ENCODE peak calls at places on chromosomes 1 and 21, in six cellular contexts. One of them, this sample, is unnamed.

GRCh38 chr1:107683198-107683657 is 281.8 kb downstream of the VAV3 start:
- DNase-seq in GM23248: peak; percentile 36
- DNase-seq in PC-3: peak; percentile 85
- DNase-seq in MM.1S: no peak
- DNase-seq in neural progenitor cell: no peak
- DNase-seq in GM23338: no peak
- DNase-seq in this sample: no peak

GRCh38 chr21:42733037-42733632 is 79.7 kb downstream of the PDE9A start:
- DNase-seq in GM23248: no peak
- DNase-seq in PC-3: no peak
- DNase-seq in MM.1S: no peak
- DNase-seq in neural progenitor cell: no peak
- DNase-seq in GM23338: peak; percentile 28
- DNase-seq in this sample: no peak

GRCh38 chr1:202750024-202750423 is 39.8 kb upstream of the SYT2 start:
- DNase-seq in GM23248: no peak
- DNase-seq in PC-3: no peak
- DNase-seq in MM.1S: no peak
- DNase-seq in neural progenitor cell: no peak
- DNase-seq in GM23338: no peak
- DNase-seq in this sample: no peak

GRCh38 chr1:205928256-205928655 is 15.0 kb downstream of the SLC26A9 start:
- DNase-seq in GM23248: no peak
- DNase-seq in PC-3: no peak
- DNase-seq in MM.1S: no peak
- DNase-seq in neural progenitor cell: no peak
- DNase-seq in GM23338: no peak
- DNase-seq in this sample: no peak

GRCh38 chr1:51249445-51249844 is 13.4 kb downstream of the RNF11 start:
- DNase-seq in GM23248: no peak
- DNase-seq in PC-3: no peak
- DNase-seq in MM.1S: no peak
- DNase-seq in neural progenitor cell: no peak
- DNase-seq in GM23338: no peak
- DNase-seq in this sample: no peak

GRCh38 chr1:41888756-41889155 is 30.0 kb downstream of the HIVEP3 start:
- DNase-seq in GM23248: no peak
- DNase-seq in PC-3: no peak
- DNase-seq in MM.1S: no peak
- DNase-seq in neural progenitor cell: no peak
- DNase-seq in GM23338: no peak
- DNase-seq in this sample: no peak

GRCh38 chr1:20726107-20726911 is 6.2 kb downstream of the SH2D5 start:
- DNase-seq in GM23248: no peak
- DNase-seq in PC-3: no peak
- DNase-seq in MM.1S: no peak
- DNase-seq in neural progenitor cell: no peak
- DNase-seq in GM23338: no peak
- DNase-seq in this sample: no peak

GRCh38 chr1:200530551-200531261 is 89.8 kb downstream of the KIF14 start:
- DNase-seq in GM23248: no peak
- DNase-seq in PC-3: no peak
- DNase-seq in MM.1S: no peak
- DNase-seq in neural progenitor cell: no peak
- DNase-seq in GM23338: no peak
- DNase-seq in this sample: no peak

GRCh38 chr1:30929135-30929889 is 20.8 kb upstream of the SDC3 start:
- DNase-seq in GM23248: peak; percentile 70
- DNase-seq in PC-3: peak; percentile 63
- DNase-seq in MM.1S: peak; percentile 31
- DNase-seq in neural progenitor cell: peak; percentile 61
- DNase-seq in GM23338: peak; percentile 83
- DNase-seq in this sample: peak; percentile 37

GRCh38 chr1:174812656-174813055 is 187.1 kb upstream of the CACYBP start:
- DNase-seq in GM23248: peak; percentile 24
- DNase-seq in PC-3: peak; percentile 6
- DNase-seq in MM.1S: no peak
- DNase-seq in neural progenitor cell: peak; percentile 81
- DNase-seq in GM23338: peak; percentile 30
- DNase-seq in this sample: no peak

GRCh38 chr1:175914115-175914514 is 170.7 kb upstream of the TNR start:
- DNase-seq in GM23248: no peak
- DNase-seq in PC-3: no peak
- DNase-seq in MM.1S: no peak
- DNase-seq in neural progenitor cell: no peak
- DNase-seq in GM23338: no peak
- DNase-seq in this sample: no peak

GRCh38 chr1:9112961-9113880 is 15.7 kb downstream of the GPR157 start:
- DNase-seq in GM23248: no peak
- DNase-seq in PC-3: peak; percentile 62
- DNase-seq in MM.1S: no peak
- DNase-seq in neural progenitor cell: no peak
- DNase-seq in GM23338: no peak
- DNase-seq in this sample: no peak

DNA sequence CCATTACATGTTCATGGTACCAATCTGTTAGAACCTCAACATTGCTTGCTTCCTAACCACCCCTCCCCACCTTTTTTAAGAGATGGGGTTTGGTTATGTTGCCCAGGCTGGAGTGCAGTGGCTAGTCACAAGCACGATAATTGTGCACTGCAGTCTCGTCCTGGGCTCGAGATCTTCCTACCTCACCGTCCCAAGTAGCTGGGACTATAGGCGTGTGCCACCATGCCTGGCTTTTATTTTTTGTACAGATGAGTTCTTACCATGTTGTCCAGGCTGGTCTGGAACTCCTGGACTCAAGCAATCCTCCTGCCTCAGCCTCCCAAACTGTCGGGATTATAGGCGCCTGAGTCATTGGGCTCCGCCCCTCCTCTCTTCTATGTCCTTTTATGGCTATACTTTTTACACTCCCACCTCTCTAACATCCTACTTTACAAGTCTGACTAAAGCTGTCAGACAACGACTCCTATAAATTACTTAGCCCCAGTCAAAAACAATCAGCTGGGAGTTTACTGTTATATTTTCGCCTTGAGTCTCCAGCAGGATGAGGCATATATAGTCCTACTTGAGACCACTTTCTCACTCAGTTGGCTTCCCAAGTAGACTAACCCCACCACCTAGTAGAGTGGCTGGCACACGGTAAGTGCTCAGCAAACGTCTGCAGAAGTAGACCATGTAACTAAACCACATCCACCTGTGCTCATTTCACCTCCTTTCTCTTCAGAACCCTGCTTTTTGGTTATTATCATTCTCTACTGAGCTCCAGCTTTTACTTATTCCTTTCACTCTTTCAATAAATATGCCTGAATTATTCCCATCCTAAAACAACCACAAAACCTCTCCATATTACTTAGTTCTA is 13.8 kb downstream of the ENSA start:
- DNase-seq in GM23248: no peak
- DNase-seq in PC-3: peak; percentile 53
- DNase-seq in MM.1S: no peak
- DNase-seq in neural progenitor cell: no peak
- DNase-seq in GM23338: no peak
- DNase-seq in this sample: no peak
- H3F3A ChIP-seq in GM23248: peaks cover 53% of the 10 kb centered on the region
- H3F3A ChIP-seq in PC-3: peaks cover 14% of the 10 kb centered on the region
- H3F3A ChIP-seq in MM.1S: peaks cover 46% of the 10 kb centered on the region
- H3F3A ChIP-seq in neural progenitor cell: peaks cover 28% of the 10 kb centered on the region
- H3F3A ChIP-seq in GM23338: peaks cover 25% of the 10 kb centered on the region
- H3F3A ChIP-seq in this sample: peaks cover 83% of the 10 kb centered on the region

GRCh38 chr1:155080250-155081228 is 1.9 kb downstream of the EFNA3 start:
- DNase-seq in GM23248: peak; percentile 47
- DNase-seq in PC-3: peak; percentile 30
- DNase-seq in MM.1S: peak; percentile 32
- DNase-seq in neural progenitor cell: peak; percentile 95
- DNase-seq in GM23338: peak; percentile 98
- DNase-seq in this sample: peak; percentile 28
- TF ChIP-seq EZH2 in GM23248: peak; percentile 68
- TF ChIP-seq EZH2 in PC-3: no peak
- TF ChIP-seq EZH2 in MM.1S: no peak
- TF ChIP-seq EZH2 in neural progenitor cell: no peak
- TF ChIP-seq EZH2 in GM23338: peak; percentile 13
- TF ChIP-seq EZH2 in this sample: peak; percentile 29

GRCh38 chr1:223665592-223666312 is at the start of gene CAPN8:
- DNase-seq in GM23248: peak; percentile 20
- DNase-seq in PC-3: peak; percentile 96
- DNase-seq in MM.1S: no peak
- DNase-seq in neural progenitor cell: no peak
- DNase-seq in GM23338: no peak
- DNase-seq in this sample: peak; percentile 88
- H3K4me2 ChIP-seq in GM23248: no peak within 1 kb of the TSS
- H3K4me2 ChIP-seq in PC-3: peak within 1 kb of the TSS; percentile 60
- H3K4me2 ChIP-seq in MM.1S: no peak within 1 kb of the TSS
- H3K4me2 ChIP-seq in neural progenitor cell: no peak within 1 kb of the TSS
- H3K4me2 ChIP-seq in GM23338: no peak within 1 kb of the TSS
- H3K4me2 ChIP-seq in this sample: peak within 1 kb of the TSS; percentile 84

GRCh38 chr1:244751271-244751895 is 84.1 kb upstream of the COX20 start:
- DNase-seq in GM23248: no peak
- DNase-seq in PC-3: peak; percentile 31
- DNase-seq in MM.1S: no peak
- DNase-seq in neural progenitor cell: no peak
- DNase-seq in GM23338: no peak
- DNase-seq in this sample: no peak

DNA sequence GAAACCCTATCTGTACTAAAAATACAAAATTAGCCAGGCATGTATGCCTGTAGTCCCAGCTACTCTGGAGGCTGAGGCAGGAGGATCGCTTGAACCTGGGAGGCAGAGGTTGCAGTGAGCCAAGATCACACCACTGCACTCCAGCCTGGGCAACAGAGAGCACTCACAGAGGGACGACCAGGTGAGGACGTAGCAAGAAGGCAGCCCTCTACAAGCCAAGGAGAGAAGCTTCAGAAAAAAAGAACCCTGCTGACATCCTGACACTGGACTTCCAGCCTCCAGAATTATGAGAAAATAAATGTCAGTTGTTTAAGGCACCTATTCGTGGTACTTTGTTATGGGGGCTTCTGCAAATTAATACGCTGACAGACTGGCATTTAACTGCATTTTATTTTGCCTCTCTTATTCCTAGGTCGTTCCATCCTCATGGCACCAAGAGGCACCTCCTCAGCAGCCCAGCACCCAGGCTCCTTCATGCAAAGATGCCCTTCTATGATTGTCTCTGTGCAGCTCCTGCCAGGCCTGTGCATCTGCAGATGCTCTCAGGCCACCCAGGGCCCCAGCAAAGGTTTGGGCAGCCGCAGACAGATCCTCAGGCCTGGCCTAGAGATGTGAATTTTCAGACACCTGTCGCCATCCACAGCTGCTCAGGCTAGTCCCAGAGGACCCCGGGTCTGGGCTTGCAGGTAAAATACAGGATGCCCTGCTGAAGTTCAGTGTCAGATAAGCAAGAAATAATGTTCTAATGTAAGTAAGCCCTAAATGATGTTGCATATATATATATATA is 86.0 kb upstream of the COX20 start:
- DNase-seq in GM23248: no peak
- DNase-seq in PC-3: no peak
- DNase-seq in MM.1S: no peak
- DNase-seq in neural progenitor cell: no peak
- DNase-seq in GM23338: no peak
- DNase-seq in this sample: no peak
- H3F3A ChIP-seq in GM23248: no peaks in the 10 kb centered on the region
- H3F3A ChIP-seq in PC-3: no peaks in the 10 kb centered on the region
- H3F3A ChIP-seq in MM.1S: no peaks in the 10 kb centered on the region
- H3F3A ChIP-seq in neural progenitor cell: no peaks in the 10 kb centered on the region
- H3F3A ChIP-seq in GM23338: no peaks in the 10 kb centered on the region
- H3F3A ChIP-seq in this sample: no peaks in the 10 kb centered on the region